ENCODE peak calls at places on chromosomes 6 and 20, in ten cellular contexts. D is cardiac fibroblast, E is heart right ventricle, O is Peyer's patch, S is transverse colon, Q is stomach, H is tibial nerve, X is OCI-LY7, Y is AG04450, V is fibroblast of mammary gland. A is an unnamed sample.

GRCh38 chr6:47571488-47571887 is 93.9 kb downstream of the CD2AP start:
- DNase-seq in V (no peak), X (no peak), Y (no peak), D (no peak), H (no peak), S (no peak), E (no peak), O (no peak), Q (no peak), A (no peak)

GRCh38 chr6:159074866-159075265 is 30.1 kb upstream of the TAGAP start:
- DNase-seq in O (no peak), Y (no peak), D (no peak), E (no peak), X (no peak), Q (no peak), H (no peak), S (no peak), V (no peak), A (no peak)

GRCh38 chr20:46550441-46550840 is at the start of gene OCSTAMP:
- DNase-seq in H (no peak), X (no peak), Q (no peak), Y (no peak), V (no peak), D (no peak), O (no peak), E (no peak), S (no peak), A (no peak)

GRCh38 chr6:14001329-14002012 is 76.7 kb downstream of the RNF182 start:
- DNase-seq in Q (no peak), V (peak; percentile 100), Y (peak; percentile 96), D (peak; percentile 79), O (no peak), X (no peak), H (no peak), E (no peak), S (no peak), A (peak; percentile 87)

GRCh38 chr6:166950443-166950821 is 5.9 kb downstream of the RNASET2 start:
- DNase-seq in E (no peak), Q (no peak), X (peak; percentile 66), V (no peak), O (peak; percentile 52), H (no peak), Y (no peak), S (peak; percentile 38), D (no peak), A (no peak)

GRCh38 chr20:547394-547793 is 3.8 kb upstream of the CSNK2A1 start:
- DNase-seq in D (no peak), E (no peak), Y (no peak), X (no peak), S (no peak), O (no peak), Q (no peak), V (no peak), H (no peak), A (no peak)

GRCh38 chr6:145067430-145067829 is 667.9 kb downstream of the EPM2A start:
- DNase-seq in H (no peak), Y (no peak), O (no peak), X (no peak), Q (no peak), D (no peak), S (no peak), V (peak; percentile 78), E (no peak), A (no peak)

GRCh38 chr20:51945881-51946280 is 143.6 kb upstream of the SALL4 start:
- DNase-seq in X (no peak), S (no peak), V (no peak), H (no peak), Y (no peak), D (no peak), E (no peak), O (no peak), Q (no peak), A (no peak)

GRCh38 chr6:84777888-84778287 is 13.5 kb upstream of the TBX18 start:
- DNase-seq in S (no peak), Y (no peak), X (no peak), Q (no peak), H (no peak), E (no peak), O (no peak), V (peak; percentile 84), D (no peak), A (peak; percentile 62)

GRCh38 chr6:31378721-31379103 is 21.7 kb upstream of the HLA-B start:
- DNase-seq in Q (no peak), O (no peak), E (no peak), Y (no peak), X (no peak), H (no peak), S (no peak), V (no peak), D (no peak), A (no peak)

GRCh38 chr20:1577906-1578305 is 20.4 kb upstream of the SIRPD start:
- DNase-seq in O (no peak), S (no peak), V (no peak), D (no peak), H (no peak), Q (no peak), Y (no peak), X (no peak), E (no peak), A (no peak)

GRCh38 chr20:1784586-1784985 is 110.6 kb upstream of the SIRPA start:
- DNase-seq in X (no peak), H (no peak), O (no peak), V (no peak), S (no peak), D (no peak), E (no peak), Q (no peak), Y (no peak), A (no peak)

DNA sequence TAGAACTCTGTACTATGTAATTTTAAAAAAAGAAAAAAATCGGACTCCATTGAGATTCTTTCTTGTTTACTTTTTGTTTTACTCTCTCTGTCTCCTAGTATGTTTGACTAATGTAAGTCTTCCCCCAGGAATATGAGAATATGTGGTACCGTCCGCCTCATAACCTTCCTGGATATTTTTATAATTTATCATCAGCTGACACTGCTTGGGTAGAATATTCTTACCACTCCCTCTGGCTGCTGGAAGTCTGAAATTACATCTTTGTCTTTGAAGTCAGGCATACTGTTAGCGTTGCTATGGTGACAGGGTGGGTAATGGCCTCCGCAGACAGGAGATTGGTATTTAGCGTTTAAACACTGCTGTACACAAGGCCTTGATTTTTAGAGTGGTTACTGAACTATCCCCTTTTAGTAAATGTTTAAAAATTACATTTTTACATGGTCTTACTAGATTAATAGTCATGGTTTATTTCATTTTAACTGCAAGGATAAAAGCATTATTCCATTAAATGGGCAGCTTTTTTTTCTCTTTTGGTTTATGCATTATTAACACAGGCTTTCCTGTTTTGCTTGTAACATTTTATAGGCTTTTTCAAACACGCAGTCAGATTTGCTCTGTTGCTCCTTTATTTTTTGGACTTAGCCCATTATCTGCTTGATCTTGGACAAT is 176.4 kb downstream of the ARID1B start:
- DNase-seq in Q (no peak), O (no peak), X (peak; percentile 19), H (no peak), S (no peak), D (peak; percentile 97), Y (peak; percentile 92), E (no peak), V (peak; percentile 97), A (peak; percentile 91)
- H3K4me3 ChIP-seq in Q (no peak overlapping the region), O (no peak overlapping the region), X (no peak overlapping the region), H (no peak overlapping the region), S (no peak overlapping the region), D (peak overlapping the region; percentile 29), Y (peak overlapping the region; percentile 21), E (peak overlapping the region; percentile 17), V (peak overlapping the region; percentile 21), A (no peak overlapping the region)

DNA sequence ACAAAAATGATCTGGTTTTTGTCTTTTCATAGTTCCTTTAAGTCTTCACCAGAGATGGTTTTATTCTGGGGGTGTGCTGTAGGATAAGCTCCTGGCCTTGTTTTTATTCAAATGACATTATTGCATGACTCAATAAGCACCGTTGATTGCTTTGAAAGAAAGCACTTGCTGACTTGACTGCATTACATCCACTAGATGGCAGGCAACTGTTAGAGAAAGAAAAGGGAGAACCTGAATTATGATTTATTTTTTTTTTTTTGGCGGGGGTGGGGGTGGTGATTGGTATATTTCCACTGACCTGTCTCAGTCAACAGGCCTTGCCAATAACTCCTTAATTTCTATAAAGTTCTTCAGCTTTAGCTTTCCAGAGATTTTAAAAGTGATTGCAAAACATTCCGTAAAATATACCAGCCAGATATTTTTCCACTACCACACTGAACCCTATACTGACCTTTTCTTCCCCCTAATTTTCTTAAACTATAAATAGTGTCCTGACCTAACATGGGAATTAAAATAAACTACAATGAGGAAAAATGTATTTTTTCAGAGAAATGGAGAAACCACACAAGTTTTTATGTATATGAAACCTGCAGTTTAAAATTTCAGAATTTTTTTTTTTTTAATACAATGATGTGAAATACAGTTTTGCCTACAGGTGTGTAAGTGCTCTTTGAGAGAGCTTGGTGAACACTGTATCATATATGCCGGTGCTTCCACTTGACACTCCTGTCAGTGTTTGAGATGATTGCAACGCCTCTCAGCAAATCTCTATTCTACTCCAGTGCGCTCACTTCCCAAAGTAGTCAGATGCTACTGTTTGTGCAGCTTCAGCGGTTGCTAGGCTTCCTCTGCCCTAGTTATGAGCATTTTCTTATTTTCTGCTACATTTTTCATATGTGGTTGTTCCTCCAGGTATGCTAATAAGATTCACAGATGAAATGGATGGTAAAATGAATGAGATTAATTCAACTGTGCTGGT is 274.3 kb downstream of the CD109 start:
- DNase-seq in X (peak; percentile 45), Y (peak; percentile 13), Q (no peak), S (no peak), V (peak; percentile 66), D (peak; percentile 73), O (no peak), H (peak; percentile 27), E (no peak), A (peak; percentile 46)
- TF ChIP-seq CTCF in X (peak; percentile 80), Y (peak; percentile 80), Q (no peak), S (no peak), V (peak; percentile 69), D (peak; percentile 70), O (no peak), H (peak; percentile 43), E (peak; percentile 68), A (peak; percentile 62)

DNA sequence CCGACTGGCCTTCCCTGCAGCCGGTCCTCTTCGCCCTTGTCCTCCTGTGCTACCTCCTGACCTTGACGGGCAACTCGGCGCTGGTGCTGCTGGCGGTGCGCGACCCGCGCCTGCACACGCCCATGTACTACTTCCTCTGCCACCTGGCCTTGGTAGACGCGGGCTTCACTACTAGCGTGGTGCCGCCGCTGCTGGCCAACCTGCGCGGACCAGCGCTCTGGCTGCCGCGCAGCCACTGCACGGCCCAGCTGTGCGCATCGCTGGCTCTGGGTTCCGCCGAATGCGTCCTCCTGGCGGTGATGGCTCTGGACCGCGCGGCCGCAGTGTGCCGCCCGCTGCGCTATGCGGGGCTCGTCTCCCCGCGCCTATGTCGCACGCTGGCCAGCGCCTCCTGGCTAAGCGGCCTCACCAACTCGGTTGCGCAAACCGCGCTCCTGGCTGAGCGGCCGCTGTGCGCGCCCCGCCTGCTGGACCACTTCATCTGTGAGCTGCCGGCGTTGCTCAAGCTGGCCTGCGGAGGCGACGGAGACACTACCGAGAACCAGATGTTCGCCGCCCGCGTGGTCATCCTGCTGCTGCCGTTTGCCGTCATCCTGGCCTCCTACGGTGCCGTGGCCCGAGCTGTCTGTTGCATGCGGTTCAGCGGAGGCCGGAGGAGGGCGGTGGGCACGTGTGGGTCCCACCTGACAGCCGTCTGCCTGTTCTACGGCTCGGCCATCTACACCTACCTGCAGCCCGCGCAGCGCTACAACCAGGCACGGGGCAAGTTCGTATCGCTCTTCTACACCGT is 6.1 kb downstream of the UBD start:
- DNase-seq in Y (no peak), S (peak; percentile 46), D (peak; percentile 57), H (peak; percentile 17), X (no peak), Q (peak; percentile 45), E (peak; percentile 67), V (peak; percentile 80), O (peak; percentile 29), A (peak; percentile 21)
- H3K4me3 ChIP-seq in Y (no peak overlapping the region), S (peak overlapping the region; percentile 5), D (peak overlapping the region; percentile 22), H (peak overlapping the region; percentile 8), X (no peak overlapping the region), Q (peak overlapping the region; percentile 52), E (peak overlapping the region; percentile 48), V (no peak overlapping the region), O (peak overlapping the region; percentile 19), A (no peak overlapping the region)

GRCh38 chr6:152701081-152701862 is 3.6 kb downstream of the MYCT1 start:
- DNase-seq in Y (no peak), E (no peak), X (peak; percentile 46), H (no peak), Q (no peak), O (no peak), S (no peak), D (no peak), V (no peak), A (no peak)
- TF ChIP-seq CTCF in Y (no peak), E (peak; percentile 48), X (peak; percentile 82), H (no peak), Q (no peak), O (no peak), S (no peak), D (no peak), V (no peak), A (no peak)

A was measured in AG09309.